ENCODE peak calls at places on chromosomes 12 and 14, in six cellular contexts. I is HL-60, K is H1, U is HepG2, E is K562, D is SK-N-SH. N is an unnamed sample.

GRCh38 chr14:104101086-104101621 is 15.7 kb downstream of the ASPG start:
- DNase-seq in I (no peak), K (no peak), U (no peak), E (no peak), D (no peak), N (no peak)

GRCh38 chr12:5912437-5913334 is 32.4 kb downstream of the ANO2 start:
- DNase-seq in I (no peak), K (peak), U (no peak), E (peak), D (no peak), N (no peak)

GRCh38 chr14:68639518-68640292 is 153.2 kb downstream of the ZFP36L1 start:
- DNase-seq in I (no peak), K (no peak), U (no peak), E (no peak), D (no peak), N (no peak)

GRCh38 chr14:52342849-52343606 is 28.9 kb downstream of the PTGER2 start:
- DNase-seq in I (no peak), K (no peak), U (no peak), E (no peak), D (no peak), N (no peak)

GRCh38 chr12:57519758-57520007 is 631 bp downstream of the DDIT3 start:
- DNase-seq in I (no peak), K (no peak), U (no peak), E (no peak), D (no peak), N (no peak)

GRCh38 chr14:38342803-38343202 is 86.9 kb upstream of the CLEC14A start:
- DNase-seq in I (no peak), K (no peak), U (no peak), E (no peak), D (no peak), N (no peak)

GRCh38 chr14:92470215-92470614 is 43.4 kb upstream of the RIN3 start:
- DNase-seq in I (no peak), K (no peak), U (no peak), E (no peak), D (no peak), N (no peak)

GRCh38 chr14:63276492-63277342 is 42.0 kb downstream of the GPHB5 start:
- DNase-seq in I (no peak), K (no peak), U (peak), E (peak), D (peak), N (no peak)

GRCh38 chr12:33314223-33314622 is 125.4 kb downstream of the SYT10 start:
- DNase-seq in I (no peak), K (no peak), U (no peak), E (no peak), D (no peak), N (no peak)

GRCh38 chr12:118073768-118074167 is 12.8 kb upstream of the WSB2 start:
- DNase-seq in I (no peak), K (no peak), U (no peak), E (no peak), D (no peak), N (no peak)

GRCh38 chr12:15705606-15706005 is 83.6 kb downstream of the EPS8 start:
- DNase-seq in I (no peak), K (no peak), U (no peak), E (no peak), D (no peak), N (no peak)

GRCh38 chr14:101103321-101103901 is 199.9 kb upstream of the RTL1 start:
- DNase-seq in I (no peak), K (no peak), U (no peak), E (no peak), D (peak), N (no peak)

GRCh38 chr14:99718031-99718810 is 34.1 kb downstream of the CYP46A1 start:
- DNase-seq in I (no peak), K (no peak), U (no peak), E (no peak), D (no peak), N (peak)

GRCh38 chr12:9906888-9907287 is 25.3 kb downstream of the CLEC2A start:
- DNase-seq in I (no peak), K (no peak), U (no peak), E (no peak), D (no peak), N (no peak)

GRCh38 chr14:77184396-77185092 is 2.9 kb downstream of the TMEM63C start:
- DNase-seq in I (no peak), K (no peak), U (no peak), E (no peak), D (no peak), N (no peak)

GRCh38 chr12:105876426-105876927 is 262.3 kb downstream of the NUAK1 start:
- DNase-seq in I (no peak), K (no peak), U (no peak), E (no peak), D (no peak), N (no peak)

GRCh38 chr12:132554857-132555630 is 55.3 kb downstream of the LRCOL1 start:
- DNase-seq in I (peak), K (no peak), U (peak), E (peak), D (peak), N (no peak)

GRCh38 chr12:806116-806805 is 53.9 kb downstream of the WNK1 start:
- DNase-seq in I (no peak), K (no peak), U (peak), E (no peak), D (no peak), N (no peak)

GRCh38 chr12:123384318-123384993 is 524 bp downstream of the KMT5A start:
- DNase-seq in I (no peak), K (no peak), U (no peak), E (peak), D (peak), N (no peak)

GRCh38 chr12:51971679-51972423 is 20.4 kb downstream of the ACVR1B start:
- DNase-seq in I (peak), K (no peak), U (no peak), E (no peak), D (no peak), N (no peak)

GRCh38 chr14:101451166-101451565 is 110.1 kb upstream of the DIO3 start:
- DNase-seq in I (no peak), K (no peak), U (no peak), E (no peak), D (no peak), N (no peak)

GRCh38 chr12:15163577-15163976 is 57.6 kb downstream of the RERG start:
- DNase-seq in I (no peak), K (no peak), U (no peak), E (no peak), D (no peak), N (no peak)

GRCh38 chr14:50257728-50258127 is 26.4 kb upstream of the SOS2 start:
- DNase-seq in I (no peak), K (no peak), U (no peak), E (peak), D (no peak), N (no peak)

GRCh38 chr12:80627773-80628172 is 79.7 kb upstream of the MYF6 start:
- DNase-seq in I (no peak), K (no peak), U (no peak), E (no peak), D (no peak), N (no peak)

GRCh38 chr12:108190529-108190928 is 61.4 kb downstream of the WSCD2 start:
- DNase-seq in I (no peak), K (no peak), U (no peak), E (no peak), D (no peak), N (no peak)

GRCh38 chr14:21068521-21069387 is 1.4 kb upstream of the ARHGEF40 start:
- DNase-seq in I (peak), K (no peak), U (peak), E (peak), D (peak), N (no peak)
- TF ChIP-seq GABPA in I (no peak), K (no peak), U (peak), E (no peak), D (no peak), N (no peak)

DNA sequence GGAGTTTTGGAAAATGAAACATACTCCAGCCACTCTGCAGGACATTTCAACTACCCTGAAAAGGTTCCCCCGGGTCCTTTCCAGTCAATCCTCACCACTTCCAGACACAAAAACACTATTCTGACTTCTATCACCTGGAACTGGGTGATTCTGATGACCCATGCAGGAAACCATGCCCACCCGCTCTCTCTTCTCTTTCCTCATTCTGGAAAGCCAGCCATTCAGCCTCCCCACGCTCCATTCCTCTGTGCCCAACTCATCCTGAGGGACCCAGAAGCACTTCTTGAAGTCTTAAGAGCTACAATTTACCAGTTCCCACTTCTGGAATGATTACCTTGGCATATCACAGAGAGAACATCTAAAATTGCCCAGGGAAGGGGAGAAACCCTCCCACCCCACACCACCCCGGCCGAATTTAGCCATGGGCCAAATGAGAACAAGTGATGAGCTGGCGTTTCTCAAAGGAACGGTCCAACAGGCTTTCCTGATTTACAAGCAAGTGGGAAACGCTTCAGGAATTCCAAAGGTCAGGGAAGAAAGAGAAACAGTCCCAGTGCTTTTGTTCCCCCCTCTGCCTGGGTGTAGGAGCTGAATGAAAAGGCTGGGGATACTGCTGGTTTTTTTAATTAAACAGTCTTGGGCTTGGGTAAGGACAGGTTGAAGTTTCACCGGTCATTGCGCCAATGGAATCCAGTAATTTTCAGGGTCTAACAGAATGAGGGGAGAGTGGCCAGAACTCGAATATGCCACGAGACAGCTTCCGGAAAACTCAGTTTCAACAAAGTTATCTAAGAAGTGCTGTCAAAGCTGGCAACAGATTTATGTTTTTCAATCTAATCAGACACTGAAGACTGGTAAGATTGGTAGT is 2.9 kb downstream of the CCDC88C start:
- DNase-seq in I (no peak), K (no peak), U (no peak), E (no peak), D (no peak), N (no peak)
- TF ChIP-seq GABPA in I (no peak), K (no peak), U (no peak), E (no peak), D (no peak), N (no peak)

GRCh38 chr12:125684968-125685790 is 619.9 kb downstream of the AACS start:
- DNase-seq in I (no peak), K (no peak), U (no peak), E (no peak), D (no peak), N (no peak)

GRCh38 chr12:125685885-125686284 is 620.6 kb downstream of the AACS start:
- DNase-seq in I (no peak), K (no peak), U (no peak), E (no peak), D (no peak), N (no peak)

GRCh38 chr12:125687403-125687802 is 622.2 kb downstream of the AACS start:
- DNase-seq in I (no peak), K (no peak), U (no peak), E (no peak), D (no peak), N (no peak)

GRCh38 chr12:125687820-125688219 is 622.6 kb downstream of the AACS start:
- DNase-seq in I (no peak), K (no peak), U (no peak), E (no peak), D (no peak), N (no peak)

DNA sequence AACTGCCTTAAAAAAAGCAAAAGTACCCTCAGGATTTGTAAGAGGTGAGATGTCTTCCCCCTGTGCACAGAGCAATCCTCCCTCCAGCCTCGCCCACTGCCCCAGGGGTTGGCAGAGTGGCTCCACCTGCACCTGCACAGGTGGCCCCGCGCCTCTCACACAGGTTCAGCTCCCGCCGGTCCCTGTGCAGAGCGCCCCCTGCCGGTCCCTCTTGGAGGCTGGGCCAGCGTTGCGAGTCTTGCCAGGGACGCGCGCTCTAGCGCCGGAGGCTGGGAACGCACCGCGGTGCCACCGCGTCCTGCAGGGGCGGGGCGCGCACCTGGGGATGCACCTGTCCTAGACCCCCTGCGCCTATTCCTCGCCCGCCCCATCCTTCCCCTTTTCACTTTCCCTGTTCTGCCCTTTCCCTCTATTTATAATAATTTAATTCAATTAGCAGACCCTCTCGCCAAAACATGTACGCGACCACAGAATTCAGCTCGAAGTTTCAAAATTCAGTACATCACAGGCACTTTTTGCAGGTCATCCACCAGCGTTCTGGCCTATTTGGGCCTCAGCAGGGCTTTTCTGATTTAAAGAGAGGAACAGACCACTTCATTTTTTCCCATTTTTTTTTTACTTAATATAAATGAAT is 618.6 kb downstream of the AACS start:
- DNase-seq in I (no peak), K (peak), U (peak), E (no peak), D (peak), N (no peak)
- TF ChIP-seq GABPA in I (no peak), K (peak), U (no peak), E (no peak), D (no peak), N (no peak)

GRCh38 chr14:31879661-31880348 is 197.3 kb upstream of the ARHGAP5 start:
- DNase-seq in I (no peak), K (no peak), U (no peak), E (no peak), D (no peak), N (no peak)

GRCh38 chr14:31880935-31881334 is 196.2 kb upstream of the ARHGAP5 start:
- DNase-seq in I (no peak), K (no peak), U (peak), E (no peak), D (no peak), N (no peak)

GRCh38 chr14:31881531-31882310 is 195.4 kb upstream of the ARHGAP5 start:
- DNase-seq in I (no peak), K (no peak), U (no peak), E (no peak), D (no peak), N (no peak)

GRCh38 chr14:31876741-31877140 is 200.4 kb upstream of the ARHGAP5 start:
- DNase-seq in I (no peak), K (no peak), U (no peak), E (no peak), D (no peak), N (no peak)

DNA sequence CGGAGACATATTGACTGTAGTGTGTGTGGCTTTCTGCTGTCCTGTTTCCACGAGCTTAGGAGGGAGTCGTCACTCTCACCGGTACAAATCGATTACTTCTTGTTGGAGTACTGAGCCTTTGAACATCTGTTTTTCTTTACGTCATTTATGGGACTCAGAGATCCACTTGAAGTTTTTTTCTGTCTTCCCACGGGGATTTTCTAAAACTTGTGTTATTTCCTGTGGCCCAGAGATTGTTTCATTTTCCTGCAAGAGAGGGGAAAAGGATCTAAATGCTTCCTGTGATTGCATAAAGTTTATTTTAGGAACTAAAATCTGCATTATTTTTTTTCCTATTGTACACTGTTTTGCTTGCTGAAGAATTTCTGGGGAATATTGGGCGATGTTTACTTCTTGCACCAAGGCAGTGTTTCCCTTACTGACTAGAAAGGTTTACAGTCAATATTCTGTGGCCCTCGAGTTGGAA is 199.7 kb upstream of the ARHGAP5 start:
- DNase-seq in I (no peak), K (no peak), U (no peak), E (no peak), D (no peak), N (no peak)
- TF ChIP-seq GABPA in I (no peak), K (no peak), U (no peak), E (no peak), D (no peak), N (no peak)

GRCh38 chr12:93100610-93101009 is 171.5 kb upstream of the EEA1 start:
- DNase-seq in I (no peak), K (no peak), U (no peak), E (no peak), D (peak), N (no peak)
- TF ChIP-seq GABPA in I (no peak), K (no peak), U (no peak), E (no peak), D (no peak), N (no peak)

N was measured in GM12878.